ENCODE peak calls at places on chromosomes 6 and 20, in six cellular contexts. W is heart left ventricle; S is aorta; Y is activated naive CD4-positive, alpha-beta T cell treated with Interleukin-2 at 50 U/mL for 16 hours; G is germinal center; B is RPMI7951. O is an unnamed sample.
A peak's percentile ranks its signal among the peaks of the same experiment; 100 is the strongest.

GRCh38 chr6:84847349-84848160 is 83.2 kb upstream of the TBX18 start:
- DNase-seq in W (no peak), S (no peak), Y (no peak), G (no peak), B (no peak), O (no peak)

GRCh38 chr20:37704955-37705354 is 11.1 kb downstream of the CTNNBL1 start:
- DNase-seq in W (no peak), S (no peak), Y (no peak), G (no peak), B (no peak), O (no peak)

GRCh38 chr6:12813321-12813720 is 96.8 kb downstream of the PHACTR1 start:
- DNase-seq in W (no peak), S (no peak), Y (no peak), G (no peak), B (peak; percentile 83), O (no peak)

GRCh38 chr6:71419217-71419953 is 130.8 kb downstream of the OGFRL1 start:
- DNase-seq in W (no peak), S (no peak), Y (no peak), G (no peak), B (peak; percentile 15), O (no peak)

GRCh38 chr20:53609501-53610445 is 16.1 kb upstream of the ZNF217 start:
- DNase-seq in W (peak; percentile 42), S (peak; percentile 76), Y (peak; percentile 72), G (no peak), B (peak; percentile 60), O (no peak)

GRCh38 chr6:37987008-37987407 is 167.5 kb downstream of the ZFAND3 start:
- DNase-seq in W (no peak), S (no peak), Y (peak; percentile 19), G (no peak), B (peak; percentile 10), O (no peak)

GRCh38 chr6:112117554-112117953 is 30.2 kb downstream of the FAM229B start:
- DNase-seq in W (no peak), S (no peak), Y (no peak), G (no peak), B (peak; percentile 53), O (no peak)

GRCh38 chr20:60262967-60263603 is 304.9 kb downstream of the CDH26 start:
- DNase-seq in W (no peak), S (no peak), Y (peak; percentile 48), G (peak; percentile 44), B (peak; percentile 25), O (no peak)

GRCh38 chr20:37202267-37202943 is 23.1 kb upstream of the MROH8 start:
- DNase-seq in W (no peak), S (no peak), Y (peak; percentile 27), G (peak; percentile 42), B (peak; percentile 96), O (peak; percentile 92)